ENCODE peak calls at places on chromosomes 11 and 22, in ten cellular contexts. H, I, O, Y, U, G, S, Z, N and P are unnamed samples.

GRCh38 chr11:32432565-32433248 is 2.6 kb downstream of the WT1 start:
- DNase-seq in H (no peak), I (no peak), O (no peak), Y (no peak), U (no peak), G (no peak), S (no peak), Z (no peak), N (no peak), P (no peak)

GRCh38 chr22:50530280-50530856 is 556 bp upstream of the TYMP start:
- DNase-seq in H (peak), I (peak), O (peak), Y (peak), U (peak), G (peak), S (no peak), Z (peak), N (peak), P (no peak)

GRCh38 chr11:115066111-115066660 is 387.9 kb downstream of the NXPE2 start:
- DNase-seq in H (no peak), I (no peak), O (no peak), Y (no peak), U (no peak), G (no peak), S (no peak), Z (no peak), N (no peak), P (no peak)

GRCh38 chr22:50526849-50527801 is 1.7 kb upstream of the SCO2 start:
- DNase-seq in H (peak), I (peak), O (peak), Y (no peak), U (peak), G (peak), S (no peak), Z (no peak), N (peak), P (no peak)

GRCh38 chr22:36325163-36326031 is 62.4 kb downstream of the MYH9 start:
- DNase-seq in H (peak), I (peak), O (no peak), Y (peak), U (peak), G (no peak), S (peak), Z (no peak), N (no peak), P (no peak)

GRCh38 chr11:59857444-59858434 is 8.5 kb downstream of the TCN1 start:
- DNase-seq in H (no peak), I (no peak), O (no peak), Y (no peak), U (no peak), G (peak), S (peak), Z (no peak), N (no peak), P (no peak)

GRCh38 chr11:120170741-120171261 is 32.9 kb upstream of the TRIM29 start:
- DNase-seq in H (no peak), I (peak), O (no peak), Y (peak), U (peak), G (no peak), S (no peak), Z (no peak), N (no peak), P (no peak)

GRCh38 chr11:88303037-88303436 is 34.5 kb downstream of the CTSC start:
- DNase-seq in H (no peak), I (no peak), O (no peak), Y (no peak), U (no peak), G (no peak), S (no peak), Z (no peak), N (no peak), P (no peak)

GRCh38 chr11:6609502-6610015 is 2.5 kb downstream of the TAF10 start:
- DNase-seq in H (peak), I (peak), O (no peak), Y (no peak), U (peak), G (no peak), S (no peak), Z (no peak), N (no peak), P (no peak)

GRCh38 chr22:37260939-37261338 is 16.9 kb upstream of the RAC2 start:
- DNase-seq in H (peak), I (no peak), O (peak), Y (peak), U (no peak), G (peak), S (peak), Z (no peak), N (peak), P (peak)

GRCh38 chr11:108511851-108512474 is 13.8 kb upstream of the POGLUT3 start:
- DNase-seq in H (no peak), I (no peak), O (no peak), Y (no peak), U (no peak), G (peak), S (peak), Z (no peak), N (no peak), P (no peak)

GRCh38 chr22:47209547-47210023 is 447.1 kb downstream of the TBC1D22A start:
- DNase-seq in H (peak), I (peak), O (no peak), Y (peak), U (peak), G (no peak), S (no peak), Z (no peak), N (peak), P (peak)

GRCh38 chr11:88280673-88281316 is 56.7 kb downstream of the CTSC start:
- DNase-seq in H (no peak), I (no peak), O (no peak), Y (no peak), U (no peak), G (no peak), S (no peak), Z (no peak), N (no peak), P (no peak)

GRCh38 chr22:43964314-43964857 is 9.1 kb downstream of the SAMM50 start:
- DNase-seq in H (no peak), I (no peak), O (no peak), Y (no peak), U (no peak), G (no peak), S (no peak), Z (no peak), N (no peak), P (no peak)

GRCh38 chr11:93271596-93271995 is 58.9 kb upstream of the DEUP1 start:
- DNase-seq in H (no peak), I (no peak), O (no peak), Y (no peak), U (no peak), G (peak), S (no peak), Z (no peak), N (no peak), P (no peak)

GRCh38 chr22:40920526-40920925 is 30.7 kb upstream of the RBX1 start:
- DNase-seq in H (no peak), I (no peak), O (no peak), Y (no peak), U (no peak), G (no peak), S (no peak), Z (no peak), N (no peak), P (no peak)

GRCh38 chr11:2975594-2975993 is 16.5 kb downstream of the NAP1L4 start:
- DNase-seq in H (no peak), I (no peak), O (peak), Y (no peak), U (no peak), G (peak), S (peak), Z (no peak), N (no peak), P (peak)

GRCh38 chr11:12079726-12080556 is 30.4 kb upstream of the MICAL2 start:
- DNase-seq in H (peak), I (peak), O (no peak), Y (peak), U (peak), G (peak), S (peak), Z (no peak), N (no peak), P (no peak)

GRCh38 chr11:107741044-107741823 is 29.4 kb upstream of the SLN start:
- DNase-seq in H (no peak), I (no peak), O (peak), Y (no peak), U (no peak), G (peak), S (no peak), Z (no peak), N (peak), P (no peak)

GRCh38 chr11:68683952-68684384 is 376 bp upstream of the GAL start:
- DNase-seq in H (no peak), I (no peak), O (no peak), Y (no peak), U (peak), G (no peak), S (no peak), Z (no peak), N (no peak), P (no peak)
- TF ChIP-seq CTCF in H (no peak), I (no peak), O (no peak), Y (no peak), U (no peak), G (no peak), S (no peak), Z (no peak), N (no peak), P (no peak)

GRCh38 chr11:65891180-65892136 is 985 bp downstream of the CCDC85B start:
- DNase-seq in H (no peak), I (no peak), O (peak), Y (peak), U (peak), G (peak), S (no peak), Z (no peak), N (peak), P (no peak)
- TF ChIP-seq CTCF in H (no peak), I (peak), O (peak), Y (no peak), U (no peak), G (peak), S (no peak), Z (no peak), N (peak), P (no peak)

DNA sequence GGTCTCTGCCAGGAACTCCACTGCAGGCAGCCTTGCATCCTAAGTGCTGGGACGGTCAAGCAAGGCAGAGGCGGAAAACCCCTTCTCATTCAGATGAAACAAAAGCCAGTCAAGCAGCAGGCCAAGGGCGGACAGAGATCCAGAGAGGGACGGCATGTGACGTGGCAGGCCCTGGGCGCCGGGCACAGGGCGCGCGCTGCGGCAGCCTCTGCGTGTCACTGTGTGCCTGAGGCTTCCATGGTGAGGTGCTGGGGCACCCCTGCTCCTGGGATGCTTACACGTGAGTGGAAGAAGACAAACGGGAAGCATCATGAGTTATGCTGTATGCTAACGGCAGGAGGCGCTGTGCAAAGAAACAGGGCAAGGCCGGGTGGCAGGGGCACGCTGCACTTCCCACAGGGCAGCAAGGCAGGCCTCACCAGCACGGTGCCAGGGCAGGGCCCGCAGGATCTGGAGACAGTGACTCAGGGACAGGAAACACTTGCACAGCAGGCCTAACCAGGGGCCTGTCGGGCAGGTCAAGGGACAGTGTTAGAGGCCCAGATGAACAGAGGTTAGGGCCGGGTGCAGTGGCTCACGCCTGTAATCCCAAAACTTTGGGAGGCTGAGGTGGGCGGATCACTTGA is 6.1 kb downstream of the TOLLIP start:
- DNase-seq in H (no peak), I (peak), O (no peak), Y (no peak), U (no peak), G (peak), S (peak), Z (no peak), N (peak), P (no peak)
- TF ChIP-seq CTCF in H (no peak), I (no peak), O (peak), Y (no peak), U (no peak), G (peak), S (no peak), Z (no peak), N (peak), P (no peak)

GRCh38 chr11:125887373-125888324 is at the start of gene HYLS1:
- DNase-seq in H (peak), I (peak), O (peak), Y (peak), U (peak), G (peak), S (peak), Z (peak), N (peak), P (peak)
- TF ChIP-seq CTCF in H (no peak), I (no peak), O (peak), Y (peak), U (peak), G (peak), S (peak), Z (no peak), N (no peak), P (no peak)

DNA sequence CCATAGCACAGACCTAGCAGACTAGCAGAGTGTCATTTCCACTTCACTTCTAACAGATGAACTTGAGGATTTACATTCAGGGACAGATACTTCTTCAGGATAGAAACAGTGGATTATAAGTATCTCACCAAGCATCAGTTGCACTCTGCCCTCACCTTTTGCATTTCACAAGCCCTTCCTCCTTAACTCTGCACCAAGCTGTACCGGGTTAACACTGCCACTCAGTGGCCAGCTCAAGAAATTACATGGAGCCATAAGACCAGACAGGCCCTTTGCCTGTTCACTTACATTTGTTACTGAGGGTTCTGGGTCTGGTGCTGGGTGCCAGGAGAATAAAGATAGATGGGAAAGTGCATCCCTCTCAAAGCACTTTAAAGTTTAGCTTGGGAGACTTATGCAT is 309.8 kb downstream of the SHANK2 start:
- DNase-seq in H (no peak), I (no peak), O (peak), Y (no peak), U (no peak), G (no peak), S (no peak), Z (no peak), N (no peak), P (no peak)
- TF ChIP-seq CTCF in H (no peak), I (no peak), O (peak), Y (no peak), U (no peak), G (peak), S (no peak), Z (no peak), N (no peak), P (no peak)